ENCODE peak calls at places on chromosome 9, in seven cellular contexts. One of them, this sample, is unnamed.
A peak's percentile ranks its signal among the peaks of the same experiment; 100 is the strongest.

GRCh38 chr9:95171001-95171400 is 146.5 kb downstream of the FANCC start:
- DNase-seq in iPS-NIHi11: no peak
- DNase-seq in 8988T: no peak
- DNase-seq in neural progenitor cell: no peak
- DNase-seq in activated naive CD4-positive, alpha-beta T cell treated with anti-CD3 and anti-CD28 coated beads for 36 hours: peak; percentile 12
- DNase-seq in EH: peak; percentile 66
- DNase-seq in HS-5: no peak
- DNase-seq in this sample: no peak

GRCh38 chr9:93276973-93277372 is 93.0 kb downstream of the WNK2 start:
- DNase-seq in iPS-NIHi11: no peak
- DNase-seq in 8988T: no peak
- DNase-seq in neural progenitor cell: no peak
- DNase-seq in activated naive CD4-positive, alpha-beta T cell treated with anti-CD3 and anti-CD28 coated beads for 36 hours: peak; percentile 26
- DNase-seq in EH: no peak
- DNase-seq in HS-5: no peak
- DNase-seq in this sample: no peak

GRCh38 chr9:86126998-86127972 is 27.9 kb upstream of the GOLM1 start:
- DNase-seq in iPS-NIHi11: peak; percentile 93
- DNase-seq in 8988T: peak; percentile 38
- DNase-seq in neural progenitor cell: peak; percentile 89
- DNase-seq in activated naive CD4-positive, alpha-beta T cell treated with anti-CD3 and anti-CD28 coated beads for 36 hours: no peak
- DNase-seq in EH: peak; percentile 71
- DNase-seq in HS-5: peak; percentile 43
- DNase-seq in this sample: peak; percentile 83

GRCh38 chr9:115015018-115015635 is 84.7 kb upstream of the TNFSF8 start:
- DNase-seq in iPS-NIHi11: peak; percentile 68
- DNase-seq in 8988T: peak; percentile 26
- DNase-seq in neural progenitor cell: peak; percentile 67
- DNase-seq in activated naive CD4-positive, alpha-beta T cell treated with anti-CD3 and anti-CD28 coated beads for 36 hours: peak; percentile 29
- DNase-seq in EH: peak; percentile 74
- DNase-seq in HS-5: no peak
- DNase-seq in this sample: no peak

GRCh38 chr9:84839538-84839937 is 170.0 kb downstream of the NTRK2 start:
- DNase-seq in iPS-NIHi11: peak; percentile 25
- DNase-seq in 8988T: no peak
- DNase-seq in neural progenitor cell: peak; percentile 68
- DNase-seq in activated naive CD4-positive, alpha-beta T cell treated with anti-CD3 and anti-CD28 coated beads for 36 hours: no peak
- DNase-seq in EH: peak; percentile 90
- DNase-seq in HS-5: no peak
- DNase-seq in this sample: peak; percentile 75

GRCh38 chr9:86945868-86946711 is 1.2 kb downstream of the GAS1 start:
- DNase-seq in iPS-NIHi11: peak; percentile 55
- DNase-seq in 8988T: peak; percentile 73
- DNase-seq in neural progenitor cell: peak; percentile 85
- DNase-seq in activated naive CD4-positive, alpha-beta T cell treated with anti-CD3 and anti-CD28 coated beads for 36 hours: peak; percentile 53
- DNase-seq in EH: peak; percentile 75
- DNase-seq in HS-5: peak; percentile 19
- DNase-seq in this sample: no peak

GRCh38 chr9:127162046-127162445 is 39.6 kb upstream of the ANGPTL2 start:
- DNase-seq in iPS-NIHi11: no peak
- DNase-seq in 8988T: no peak
- DNase-seq in neural progenitor cell: no peak
- DNase-seq in activated naive CD4-positive, alpha-beta T cell treated with anti-CD3 and anti-CD28 coated beads for 36 hours: peak; percentile 19
- DNase-seq in EH: peak; percentile 72
- DNase-seq in HS-5: no peak
- DNase-seq in this sample: no peak

GRCh38 chr9:135070964-135071735 is 16.3 kb upstream of the OLFM1 start:
- DNase-seq in iPS-NIHi11: no peak
- DNase-seq in 8988T: no peak
- DNase-seq in neural progenitor cell: no peak
- DNase-seq in activated naive CD4-positive, alpha-beta T cell treated with anti-CD3 and anti-CD28 coated beads for 36 hours: no peak
- DNase-seq in EH: no peak
- DNase-seq in HS-5: no peak
- DNase-seq in this sample: no peak

GRCh38 chr9:91055845-91056244 is 254.2 kb downstream of the SYK start:
- DNase-seq in iPS-NIHi11: no peak
- DNase-seq in 8988T: no peak
- DNase-seq in neural progenitor cell: no peak
- DNase-seq in activated naive CD4-positive, alpha-beta T cell treated with anti-CD3 and anti-CD28 coated beads for 36 hours: no peak
- DNase-seq in EH: no peak
- DNase-seq in HS-5: no peak
- DNase-seq in this sample: no peak

GRCh38 chr9:93673271-93673843 is 97.0 kb downstream of the PHF2 start:
- DNase-seq in iPS-NIHi11: no peak
- DNase-seq in 8988T: peak; percentile 20
- DNase-seq in neural progenitor cell: no peak
- DNase-seq in activated naive CD4-positive, alpha-beta T cell treated with anti-CD3 and anti-CD28 coated beads for 36 hours: no peak
- DNase-seq in EH: peak; percentile 46
- DNase-seq in HS-5: no peak
- DNase-seq in this sample: no peak

GRCh38 chr9:128103589-128103962 is 24.0 kb downstream of the PTGES2 start:
- DNase-seq in iPS-NIHi11: peak; percentile 37
- DNase-seq in 8988T: no peak
- DNase-seq in neural progenitor cell: no peak
- DNase-seq in activated naive CD4-positive, alpha-beta T cell treated with anti-CD3 and anti-CD28 coated beads for 36 hours: peak; percentile 76
- DNase-seq in EH: no peak
- DNase-seq in HS-5: no peak
- DNase-seq in this sample: no peak

GRCh38 chr9:20624201-20625002 is 2.1 kb upstream of the MLLT3 start:
- DNase-seq in iPS-NIHi11: peak; percentile 45
- DNase-seq in 8988T: no peak
- DNase-seq in neural progenitor cell: peak; percentile 85
- DNase-seq in activated naive CD4-positive, alpha-beta T cell treated with anti-CD3 and anti-CD28 coated beads for 36 hours: peak; percentile 61
- DNase-seq in EH: peak; percentile 76
- DNase-seq in HS-5: no peak
- DNase-seq in this sample: no peak

GRCh38 chr9:126117631-126118030 is 209.0 kb upstream of the MVB12B start:
- DNase-seq in iPS-NIHi11: no peak
- DNase-seq in 8988T: no peak
- DNase-seq in neural progenitor cell: no peak
- DNase-seq in activated naive CD4-positive, alpha-beta T cell treated with anti-CD3 and anti-CD28 coated beads for 36 hours: no peak
- DNase-seq in EH: no peak
- DNase-seq in HS-5: no peak
- DNase-seq in this sample: no peak

GRCh38 chr9:115615821-115616665 is 498.1 kb upstream of the TNC start:
- DNase-seq in iPS-NIHi11: no peak
- DNase-seq in 8988T: peak; percentile 18
- DNase-seq in neural progenitor cell: no peak
- DNase-seq in activated naive CD4-positive, alpha-beta T cell treated with anti-CD3 and anti-CD28 coated beads for 36 hours: no peak
- DNase-seq in EH: peak; percentile 98
- DNase-seq in HS-5: peak; percentile 92
- DNase-seq in this sample: no peak

GRCh38 chr9:71755869-71756268 is 12.4 kb downstream of the CEMIP2 start:
- DNase-seq in iPS-NIHi11: no peak
- DNase-seq in 8988T: no peak
- DNase-seq in neural progenitor cell: no peak
- DNase-seq in activated naive CD4-positive, alpha-beta T cell treated with anti-CD3 and anti-CD28 coated beads for 36 hours: no peak
- DNase-seq in EH: peak; percentile 29
- DNase-seq in HS-5: no peak
- DNase-seq in this sample: no peak

GRCh38 chr9:73180373-73180772 is 28.7 kb downstream of the ANXA1 start:
- DNase-seq in iPS-NIHi11: no peak
- DNase-seq in 8988T: no peak
- DNase-seq in neural progenitor cell: no peak
- DNase-seq in activated naive CD4-positive, alpha-beta T cell treated with anti-CD3 and anti-CD28 coated beads for 36 hours: no peak
- DNase-seq in EH: peak; percentile 66
- DNase-seq in HS-5: peak; percentile 52
- DNase-seq in this sample: no peak

GRCh38 chr9:4904322-4905134 is 80.5 kb upstream of the JAK2 start:
- DNase-seq in iPS-NIHi11: no peak
- DNase-seq in 8988T: no peak
- DNase-seq in neural progenitor cell: no peak
- DNase-seq in activated naive CD4-positive, alpha-beta T cell treated with anti-CD3 and anti-CD28 coated beads for 36 hours: no peak
- DNase-seq in EH: peak; percentile 73
- DNase-seq in HS-5: peak; percentile 24
- DNase-seq in this sample: no peak

GRCh38 chr9:79570449-79571308 is 1.1 kb upstream of the TLE4 start:
- DNase-seq in iPS-NIHi11: peak; percentile 53
- DNase-seq in 8988T: peak; percentile 39
- DNase-seq in neural progenitor cell: peak; percentile 97
- DNase-seq in activated naive CD4-positive, alpha-beta T cell treated with anti-CD3 and anti-CD28 coated beads for 36 hours: peak; percentile 62
- DNase-seq in EH: peak; percentile 63
- DNase-seq in HS-5: no peak
- DNase-seq in this sample: peak; percentile 75

GRCh38 chr9:70945301-70945700 is 176.1 kb downstream of the TRPM3 start:
- DNase-seq in iPS-NIHi11: no peak
- DNase-seq in 8988T: no peak
- DNase-seq in neural progenitor cell: no peak
- DNase-seq in activated naive CD4-positive, alpha-beta T cell treated with anti-CD3 and anti-CD28 coated beads for 36 hours: no peak
- DNase-seq in EH: no peak
- DNase-seq in HS-5: no peak
- DNase-seq in this sample: no peak

GRCh38 chr9:93679536-93680444 is 103.4 kb downstream of the PHF2 start:
- DNase-seq in iPS-NIHi11: peak; percentile 3
- DNase-seq in 8988T: peak; percentile 5
- DNase-seq in neural progenitor cell: no peak
- DNase-seq in activated naive CD4-positive, alpha-beta T cell treated with anti-CD3 and anti-CD28 coated beads for 36 hours: no peak
- DNase-seq in EH: no peak
- DNase-seq in HS-5: no peak
- DNase-seq in this sample: no peak

GRCh38 chr9:73269430-73270101 is 117.9 kb downstream of the ANXA1 start:
- DNase-seq in iPS-NIHi11: no peak
- DNase-seq in 8988T: no peak
- DNase-seq in neural progenitor cell: peak; percentile 30
- DNase-seq in activated naive CD4-positive, alpha-beta T cell treated with anti-CD3 and anti-CD28 coated beads for 36 hours: no peak
- DNase-seq in EH: peak; percentile 6
- DNase-seq in HS-5: peak; percentile 26
- DNase-seq in this sample: peak; percentile 35

GRCh38 chr9:35385042-35385441 is 104.9 kb upstream of the RUSC2 start:
- DNase-seq in iPS-NIHi11: peak; percentile 34
- DNase-seq in 8988T: no peak
- DNase-seq in neural progenitor cell: peak; percentile 38
- DNase-seq in activated naive CD4-positive, alpha-beta T cell treated with anti-CD3 and anti-CD28 coated beads for 36 hours: no peak
- DNase-seq in EH: peak; percentile 73
- DNase-seq in HS-5: no peak
- DNase-seq in this sample: no peak

GRCh38 chr9:77512876-77513275 is 135.2 kb downstream of the GNA14 start:
- DNase-seq in iPS-NIHi11: no peak
- DNase-seq in 8988T: no peak
- DNase-seq in neural progenitor cell: no peak
- DNase-seq in activated naive CD4-positive, alpha-beta T cell treated with anti-CD3 and anti-CD28 coated beads for 36 hours: no peak
- DNase-seq in EH: no peak
- DNase-seq in HS-5: no peak
- DNase-seq in this sample: no peak

GRCh38 chr9:96062051-96062450 is 186.6 kb downstream of the ERCC6L2 start:
- DNase-seq in iPS-NIHi11: no peak
- DNase-seq in 8988T: no peak
- DNase-seq in neural progenitor cell: no peak
- DNase-seq in activated naive CD4-positive, alpha-beta T cell treated with anti-CD3 and anti-CD28 coated beads for 36 hours: no peak
- DNase-seq in EH: no peak
- DNase-seq in HS-5: no peak
- DNase-seq in this sample: no peak

This sample was measured in retinal pigment epithelial cell.